ENCODE peak calls at places on chromosomes 1 and 21, in nine cellular contexts. F is body of pancreas, S is upper lobe of left lung, Q is thoracic aorta, E is lower lobe of right lung, G is WTC11, P is mesothelial cell of epicardium, C is esophagus squamous epithelium, M is pancreas. V is an unnamed sample.

GRCh38 chr1:46747683-46748288 is 28.9 kb upstream of the EFCAB14 start:
- DNase-seq in F (peak), S (peak), Q (no peak), E (no peak), G (peak), P (no peak), C (no peak), M (no peak), V (peak)

GRCh38 chr1:157347508-157347907 is 204.8 kb downstream of the FCRL5 start:
- DNase-seq in F (peak), S (no peak), Q (no peak), E (no peak), G (no peak), P (no peak), C (no peak), M (no peak), V (no peak)

GRCh38 chr1:36802018-36802417 is 232.3 kb downstream of the GRIK3 start:
- DNase-seq in F (no peak), S (no peak), Q (no peak), E (no peak), G (no peak), P (no peak), C (no peak), M (no peak), V (no peak)

GRCh38 chr1:3463408-3463811 is 8.9 kb downstream of the ARHGEF16 start:
- DNase-seq in F (peak), S (no peak), Q (no peak), E (peak), G (peak), P (no peak), C (no peak), M (peak), V (no peak)

GRCh38 chr1:110672753-110673108 is 2.0 kb downstream of the KCNA3 start:
- DNase-seq in F (no peak), S (no peak), Q (no peak), E (no peak), G (no peak), P (no peak), C (no peak), M (no peak), V (no peak)

GRCh38 chr1:186082235-186082937 is 292.7 kb downstream of the TPR start:
- DNase-seq in F (peak), S (peak), Q (peak), E (peak), G (no peak), P (no peak), C (no peak), M (peak), V (peak)

GRCh38 chr1:217343907-217344306 is 287.0 kb downstream of the GPATCH2 start:
- DNase-seq in F (no peak), S (no peak), Q (no peak), E (no peak), G (peak), P (no peak), C (no peak), M (peak), V (no peak)

GRCh38 chr1:2532485-2533160 is 2.6 kb upstream of the HES5 start:
- DNase-seq in F (no peak), S (no peak), Q (no peak), E (no peak), G (no peak), P (no peak), C (no peak), M (no peak), V (no peak)

GRCh38 chr1:241413386-241413785 is 56.4 kb upstream of the RGS7 start:
- DNase-seq in F (no peak), S (no peak), Q (no peak), E (no peak), G (no peak), P (no peak), C (no peak), M (no peak), V (peak)

GRCh38 chr1:196418772-196419171 is 189.5 kb downstream of the KCNT2 start:
- DNase-seq in F (no peak), S (no peak), Q (no peak), E (no peak), G (no peak), P (no peak), C (no peak), M (no peak), V (no peak)

GRCh38 chr1:116362050-116362449 is 11.0 kb upstream of the ATP1A1 start:
- DNase-seq in F (no peak), S (no peak), Q (no peak), E (no peak), G (no peak), P (no peak), C (no peak), M (no peak), V (no peak)

GRCh38 chr1:225845633-225846259 is 35.8 kb downstream of the EPHX1 start:
- DNase-seq in F (peak), S (peak), Q (peak), E (peak), G (peak), P (peak), C (no peak), M (peak), V (peak)

GRCh38 chr1:46689897-46690296 is 18.2 kb downstream of the TEX38 start:
- DNase-seq in F (no peak), S (no peak), Q (no peak), E (no peak), G (no peak), P (no peak), C (no peak), M (no peak), V (no peak)

GRCh38 chr1:10947691-10948462 is 64.6 kb upstream of the TARDBP start:
- DNase-seq in F (no peak), S (no peak), Q (no peak), E (no peak), G (no peak), P (no peak), C (no peak), M (no peak), V (no peak)

GRCh38 chr1:22801753-22802152 is 91.1 kb downstream of the EPHB2 start:
- DNase-seq in F (no peak), S (no peak), Q (no peak), E (no peak), G (peak), P (no peak), C (no peak), M (no peak), V (no peak)

GRCh38 chr1:172425339-172425738 is 4.9 kb downstream of the C1orf105 start:
- DNase-seq in F (no peak), S (no peak), Q (no peak), E (no peak), G (no peak), P (no peak), C (no peak), M (no peak), V (no peak)

GRCh38 chr21:46323227-46323709 is 402 bp downstream of the C21orf58 start:
- DNase-seq in F (no peak), S (no peak), Q (no peak), E (no peak), G (peak), P (no peak), C (no peak), M (no peak), V (no peak)

GRCh38 chr1:35202048-35202719 is 9.2 kb upstream of the SFPQ start:
- DNase-seq in F (peak), S (peak), Q (peak), E (no peak), G (peak), P (no peak), C (no peak), M (peak), V (peak)

GRCh38 chr1:16120940-16121410 is 34.9 kb downstream of the EPHA2 start:
- DNase-seq in F (peak), S (peak), Q (no peak), E (no peak), G (no peak), P (no peak), C (no peak), M (no peak), V (peak)

GRCh38 chr1:1437904-1438376 is 2.5 kb downstream of the VWA1 start:
- DNase-seq in F (peak), S (peak), Q (no peak), E (peak), G (no peak), P (no peak), C (no peak), M (peak), V (no peak)

GRCh38 chr1:217889401-217889800 is 258.3 kb downstream of the SPATA17 start:
- DNase-seq in F (no peak), S (no peak), Q (no peak), E (no peak), G (peak), P (no peak), C (no peak), M (no peak), V (peak)

GRCh38 chr1:43549921-43550597 is 19.4 kb downstream of the PTPRF start:
- DNase-seq in F (peak), S (peak), Q (no peak), E (peak), G (peak), P (peak), C (no peak), M (peak), V (peak)

GRCh38 chr21:37564924-37565529 is 198.5 kb downstream of the DYRK1A start:
- DNase-seq in F (peak), S (peak), Q (no peak), E (no peak), G (peak), P (no peak), C (no peak), M (no peak), V (no peak)

GRCh38 chr1:150006881-150007401 is 3.6 kb downstream of the OTUD7B start:
- DNase-seq in F (no peak), S (no peak), Q (no peak), E (no peak), G (no peak), P (no peak), C (no peak), M (no peak), V (peak)

GRCh38 chr1:15370781-15371467 is 38.8 kb upstream of the EFHD2 start:
- DNase-seq in F (peak), S (no peak), Q (no peak), E (no peak), G (no peak), P (no peak), C (no peak), M (peak), V (no peak)

GRCh38 chr1:114286179-114286578 is 132.5 kb upstream of the SYT6 start:
- DNase-seq in F (no peak), S (no peak), Q (no peak), E (no peak), G (no peak), P (no peak), C (no peak), M (no peak), V (no peak)

GRCh38 chr21:37654596-37654995 is 261.7 kb downstream of the KCNJ6 start:
- DNase-seq in F (no peak), S (no peak), Q (no peak), E (no peak), G (no peak), P (no peak), C (no peak), M (no peak), V (no peak)

GRCh38 chr1:205493241-205494085 is 11.0 kb upstream of the CDK18 start:
- DNase-seq in F (peak), S (peak), Q (peak), E (no peak), G (no peak), P (no peak), C (no peak), M (no peak), V (peak)

GRCh38 chr1:110630770-110631663 is 24.9 kb upstream of the KCNA2 start:
- DNase-seq in F (peak), S (peak), Q (no peak), E (peak), G (peak), P (peak), C (no peak), M (peak), V (peak)

GRCh38 chr1:23638188-23638619 is 53.4 kb upstream of the RPL11 start:
- DNase-seq in F (no peak), S (no peak), Q (no peak), E (no peak), G (no peak), P (no peak), C (no peak), M (no peak), V (no peak)

GRCh38 chr1:38603907-38604306 is 255.7 kb downstream of the RRAGC start:
- DNase-seq in F (no peak), S (no peak), Q (no peak), E (no peak), G (no peak), P (no peak), C (no peak), M (no peak), V (no peak)

GRCh38 chr1:209884249-209884648 is 53.8 kb upstream of the SYT14 start:
- DNase-seq in F (no peak), S (no peak), Q (no peak), E (no peak), G (no peak), P (no peak), C (no peak), M (no peak), V (no peak)

GRCh38 chr1:26771643-26772321 is 16.0 kb upstream of the PIGV start:
- DNase-seq in F (no peak), S (peak), Q (no peak), E (no peak), G (no peak), P (no peak), C (no peak), M (no peak), V (peak)

GRCh38 chr1:234602334-234603220 is 7.4 kb downstream of the IRF2BP2 start:
- DNase-seq in F (peak), S (peak), Q (no peak), E (no peak), G (no peak), P (no peak), C (no peak), M (no peak), V (peak)

GRCh38 chr1:173409613-173410012 is 67.5 kb upstream of the PRDX6 start:
- DNase-seq in F (peak), S (peak), Q (no peak), E (peak), G (no peak), P (no peak), C (no peak), M (no peak), V (peak)

GRCh38 chr1:23521588-23521987 is 9.4 kb downstream of the E2F2 start:
- DNase-seq in F (no peak), S (no peak), Q (no peak), E (no peak), G (peak), P (no peak), C (no peak), M (no peak), V (no peak)

GRCh38 chr1:156596426-156596825 is 4.8 kb downstream of the NAXE start:
- DNase-seq in F (no peak), S (no peak), Q (no peak), E (no peak), G (no peak), P (no peak), C (no peak), M (no peak), V (no peak)

GRCh38 chr1:55279627-55280026 is 64.5 kb upstream of the USP24 start:
- DNase-seq in F (no peak), S (no peak), Q (no peak), E (no peak), G (no peak), P (no peak), C (no peak), M (no peak), V (no peak)

GRCh38 chr1:55275976-55276375 is 60.8 kb upstream of the USP24 start:
- DNase-seq in F (no peak), S (no peak), Q (no peak), E (no peak), G (no peak), P (no peak), C (no peak), M (no peak), V (no peak)

GRCh38 chr1:55278378-55278777 is 63.2 kb upstream of the USP24 start:
- DNase-seq in F (no peak), S (no peak), Q (no peak), E (no peak), G (no peak), P (no peak), C (no peak), M (no peak), V (no peak)

GRCh38 chr1:55276671-55277376 is 61.7 kb upstream of the USP24 start:
- DNase-seq in F (no peak), S (no peak), Q (no peak), E (no peak), G (no peak), P (no peak), C (no peak), M (no peak), V (no peak)

DNA sequence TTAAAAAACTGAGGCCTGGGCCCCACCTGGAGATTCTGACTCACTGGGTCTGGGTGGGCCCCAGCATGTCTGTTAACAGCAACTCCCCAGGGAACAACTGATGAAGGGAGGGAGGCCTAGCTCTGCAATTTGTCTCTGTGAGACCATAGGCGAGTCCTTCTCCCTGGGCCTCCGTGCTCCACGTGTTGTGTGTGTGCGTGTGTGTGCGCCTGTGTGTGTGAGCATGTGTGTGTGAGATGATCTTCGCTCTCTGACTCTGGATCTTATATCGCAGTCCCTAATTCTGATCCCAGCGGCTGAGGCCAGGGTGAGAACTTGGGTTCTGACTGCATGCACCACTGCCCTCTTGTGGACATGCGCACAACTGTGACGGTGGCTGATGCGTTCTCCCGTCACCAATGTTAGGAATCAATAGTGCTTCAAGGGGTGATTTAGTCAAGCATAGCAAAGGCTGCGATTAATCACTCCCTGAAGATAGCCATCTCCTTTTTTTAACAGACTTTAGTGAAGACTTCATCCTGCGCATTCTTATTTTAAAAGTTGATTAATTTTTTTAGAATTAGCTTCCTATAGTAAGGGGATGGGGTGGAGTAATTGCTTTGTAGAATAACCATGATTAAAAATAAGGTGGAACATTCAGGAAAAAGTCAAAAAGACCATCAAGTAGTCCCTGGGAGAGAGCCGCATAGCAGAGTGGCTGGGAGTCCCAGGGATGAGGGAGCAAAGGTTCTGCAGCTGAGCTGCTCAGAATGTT is 62.4 kb upstream of the USP24 start:
- DNase-seq in F (peak), S (peak), Q (peak), E (peak), G (peak), P (peak), C (no peak), M (peak), V (peak)
- TF ChIP-seq CTCF in F (peak), S (peak), Q (peak), E (peak), G (peak), P (peak), C (peak), M (peak), V (peak)

DNA sequence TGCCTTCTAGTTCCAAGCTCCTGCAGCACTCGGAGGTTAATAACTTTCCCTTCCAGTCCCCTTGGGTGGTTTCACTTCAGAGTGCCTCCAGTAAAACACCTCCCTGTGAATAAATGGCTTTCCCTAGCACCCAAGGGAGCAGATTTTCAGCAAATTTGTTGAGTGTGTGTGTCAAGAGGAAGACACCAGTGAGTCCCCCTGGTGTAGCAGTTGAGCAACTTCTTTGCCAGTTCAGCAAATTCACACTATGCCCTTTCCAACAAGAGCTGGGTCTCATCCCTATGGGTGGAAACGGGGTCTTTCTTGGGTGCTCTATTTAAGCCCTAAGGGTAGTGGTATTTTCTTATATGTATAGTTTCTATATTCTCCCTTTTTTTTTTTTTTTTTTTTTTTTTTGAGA is 806 bp upstream of the AADACL4 start:
- DNase-seq in F (no peak), S (no peak), Q (no peak), E (no peak), G (no peak), P (no peak), C (no peak), M (no peak), V (no peak)
- TF ChIP-seq CTCF in F (no peak), S (no peak), Q (no peak), E (no peak), G (no peak), P (no peak), C (no peak), M (no peak), V (no peak)

DNA sequence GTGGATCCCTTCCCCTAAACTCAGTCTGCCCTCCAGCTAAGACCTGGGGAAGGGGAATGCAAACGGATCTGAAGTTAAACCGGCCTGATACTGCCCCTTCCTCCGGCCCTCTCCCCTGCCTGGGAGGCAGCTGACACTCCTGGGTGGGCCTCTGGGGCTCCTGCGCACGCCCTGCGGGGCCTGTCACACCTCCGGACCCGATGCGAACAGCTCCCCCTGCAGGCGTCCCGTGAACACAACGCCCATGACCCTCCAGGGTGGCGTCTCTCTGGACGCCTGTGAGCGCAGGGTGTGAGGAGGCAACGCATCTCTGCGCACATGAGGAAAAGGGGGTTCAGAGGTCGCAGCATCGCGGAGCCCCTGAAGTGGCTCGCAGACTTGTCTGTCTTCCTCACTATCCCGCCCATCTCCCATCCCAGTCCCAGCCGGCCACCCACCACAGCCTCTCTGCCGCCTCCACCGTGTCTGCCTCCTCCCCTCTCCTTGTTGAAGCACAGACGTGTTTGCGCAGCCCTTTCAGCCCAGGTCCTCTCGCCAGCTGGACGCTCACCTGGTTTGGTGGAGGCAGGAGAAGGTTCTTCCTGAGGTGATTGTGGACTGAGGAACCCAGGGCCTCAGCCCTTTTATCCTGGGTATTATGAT is 421 bp upstream of the LCE3A start:
- DNase-seq in F (no peak), S (no peak), Q (no peak), E (no peak), G (no peak), P (no peak), C (no peak), M (no peak), V (no peak)
- TF ChIP-seq CTCF in F (no peak), S (no peak), Q (no peak), E (no peak), G (no peak), P (no peak), C (no peak), M (no peak), V (peak)

GRCh38 chr21:36080386-36080785 is 10.6 kb downstream of the CBR1 start:
- DNase-seq in F (no peak), S (no peak), Q (no peak), E (no peak), G (no peak), P (no peak), C (no peak), M (no peak), V (peak)

GRCh38 chr21:36079010-36079649 is 9.3 kb downstream of the CBR1 start:
- DNase-seq in F (no peak), S (peak), Q (no peak), E (peak), G (no peak), P (no peak), C (no peak), M (no peak), V (no peak)

GRCh38 chr21:36077758-36078157 is 7.9 kb downstream of the CBR1 start:
- DNase-seq in F (no peak), S (peak), Q (no peak), E (no peak), G (no peak), P (no peak), C (no peak), M (no peak), V (no peak)

GRCh38 chr21:36082140-36082742 is 12.4 kb downstream of the CBR1 start:
- DNase-seq in F (no peak), S (no peak), Q (no peak), E (no peak), G (no peak), P (no peak), C (no peak), M (no peak), V (no peak)

DNA sequence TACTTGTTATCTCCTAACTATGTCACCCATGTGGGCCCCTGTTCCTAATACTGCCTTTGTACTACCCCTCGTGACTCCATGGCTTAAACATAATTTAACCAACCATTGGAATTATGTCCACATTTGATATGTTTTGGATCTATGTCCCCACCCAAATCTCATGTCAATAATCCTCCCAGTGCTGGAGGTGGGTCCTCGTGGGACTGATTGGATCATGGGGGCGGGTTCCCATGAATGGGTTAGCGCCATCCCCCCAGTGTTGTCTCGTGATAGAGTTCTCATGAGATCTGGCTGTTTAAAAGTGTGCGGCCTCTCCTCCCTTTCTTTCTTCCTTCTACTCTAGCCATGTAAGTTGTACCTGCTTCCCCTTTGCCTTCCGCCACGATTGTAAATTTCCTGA is 9.8 kb downstream of the CBR1 start:
- DNase-seq in F (no peak), S (no peak), Q (no peak), E (no peak), G (no peak), P (no peak), C (no peak), M (no peak), V (no peak)
- TF ChIP-seq CTCF in F (no peak), S (no peak), Q (no peak), E (no peak), G (no peak), P (no peak), C (no peak), M (no peak), V (no peak)